ENCODE peak calls at places on chromosomes 12 and 14, in six cellular contexts. Y is HAP-1, F is tibial nerve, S is pancreas, V is aorta, R is HCT116. A is an unnamed sample. For H3K4me1, the result is how much of the 10 kb centered on the place peaks cover.

GRCh38 chr12:116217045-116217444 is 60.4 kb downstream of the MED13L start:
- DNase-seq in F (no peak), R (no peak), Y (no peak), V (no peak), S (no peak), A (no peak)

GRCh38 chr14:34251662-34252061 is 210.4 kb downstream of the SPTSSA start:
- DNase-seq in F (no peak), Y (no peak), V (no peak), R (no peak), S (no peak), A (no peak)

GRCh38 chr12:67052981-67053380 is 216.2 kb upstream of the CAND1 start:
- DNase-seq in Y (no peak), V (no peak), F (no peak), S (no peak), R (no peak), A (no peak)

GRCh38 chr12:54601841-54602240 is 13.4 kb upstream of the PPP1R1A start:
- DNase-seq in S (no peak), V (no peak), Y (no peak), F (no peak), R (no peak), A (no peak)

GRCh38 chr14:62329427-62329826 is 567.2 kb downstream of the SNAPC1 start:
- DNase-seq in S (no peak), F (no peak), R (no peak), V (no peak), Y (no peak), A (no peak)

GRCh38 chr14:53331247-53331646 is 178.1 kb upstream of the DDHD1 start:
- DNase-seq in S (no peak), R (no peak), V (no peak), Y (no peak), F (no peak), A (no peak)

GRCh38 chr12:7989827-7990491 is 42.6 kb upstream of the FOXJ2 start:
- DNase-seq in S (no peak), R (no peak), V (no peak), Y (no peak), F (peak), A (peak)

GRCh38 chr12:113106361-113106760 is 29.2 kb downstream of the RASAL1 start:
- DNase-seq in V (no peak), S (no peak), Y (no peak), R (no peak), F (no peak), A (no peak)

GRCh38 chr14:32984531-32984930 is 45.9 kb downstream of the NPAS3 start:
- DNase-seq in Y (no peak), F (no peak), V (no peak), R (no peak), S (no peak), A (no peak)

GRCh38 chr12:77943466-77943865 is 112.8 kb downstream of the NAV3 start:
- DNase-seq in S (no peak), V (no peak), R (peak), Y (no peak), F (no peak), A (no peak)

GRCh38 chr14:33755358-33755757 is 195.5 kb downstream of the EGLN3 start:
- DNase-seq in R (no peak), Y (peak), V (no peak), S (no peak), F (no peak), A (no peak)

GRCh38 chr14:29548948-29549370 is 378.7 kb downstream of the PRKD1 start:
- DNase-seq in Y (peak), F (peak), S (peak), V (no peak), R (peak), A (no peak)

GRCh38 chr12:57224973-57225679 is 4.4 kb upstream of the SHMT2 start:
- DNase-seq in S (peak), V (no peak), R (no peak), Y (no peak), F (no peak), A (no peak)

GRCh38 chr14:101557811-101558738 is 3.2 kb upstream of the DIO3 start:
- DNase-seq in F (peak), S (peak), V (no peak), Y (no peak), R (no peak), A (no peak)

GRCh38 chr12:53940448-53941014 is 1.9 kb downstream of the HOXC13 start:
- DNase-seq in S (no peak), V (no peak), F (no peak), Y (no peak), R (no peak), A (no peak)

GRCh38 chr14:29042546-29042945 is 276.0 kb downstream of the FOXG1 start:
- DNase-seq in S (no peak), Y (no peak), F (no peak), R (no peak), V (no peak), A (no peak)

GRCh38 chr12:64968989-64969819 is 144.8 kb downstream of the TBC1D30 start:
- DNase-seq in V (no peak), S (no peak), Y (no peak), F (no peak), R (peak), A (no peak)

GRCh38 chr12:76618031-76618430 is 58.5 kb upstream of the OSBPL8 start:
- DNase-seq in F (no peak), V (no peak), Y (no peak), S (no peak), R (no peak), A (no peak)

GRCh38 chr14:49923442-49923841 is 30.6 kb downstream of the ARF6 start:
- DNase-seq in S (no peak), V (no peak), Y (no peak), F (no peak), R (no peak), A (no peak)

GRCh38 chr12:68521848-68522502 is 88.7 kb upstream of the RAP1B start:
- DNase-seq in Y (no peak), F (no peak), R (no peak), S (no peak), V (no peak), A (no peak)

GRCh38 chr14:90381999-90382451 is 14.8 kb upstream of the CALM1 start:
- DNase-seq in S (peak), V (no peak), F (peak), R (no peak), Y (no peak), A (no peak)

GRCh38 chr12:122878780-122879612 is 16.9 kb downstream of the VPS37B start:
- DNase-seq in V (peak), Y (no peak), S (no peak), F (no peak), R (no peak), A (no peak)

GRCh38 chr12:132169376-132169775 is 25.1 kb downstream of the NOC4L start:
- DNase-seq in V (no peak), R (no peak), F (no peak), Y (no peak), S (no peak), A (no peak)

GRCh38 chr14:59739794-59740193 is 130.8 kb downstream of the RTN1 start:
- DNase-seq in V (no peak), F (peak), Y (no peak), R (no peak), S (no peak), A (no peak)

GRCh38 chr12:1914116-1914911 is 4.1 kb downstream of the CACNA2D4 start:
- DNase-seq in S (peak), R (no peak), F (peak), V (peak), Y (no peak), A (no peak)

GRCh38 chr14:58796636-58797429 is 159.1 kb downstream of the DACT1 start:
- DNase-seq in Y (no peak), S (no peak), V (no peak), R (no peak), F (no peak), A (no peak)

GRCh38 chr12:116599285-116600122 is 40.3 kb downstream of the MAP1LC3B2 start:
- DNase-seq in V (peak), S (peak), Y (peak), F (peak), R (peak), A (peak)

GRCh38 chr12:77122236-77122635 is 56.9 kb upstream of the E2F7 start:
- DNase-seq in F (no peak), S (no peak), Y (no peak), R (peak), V (no peak), A (no peak)

GRCh38 chr12:53067074-53067992 is 11.9 kb downstream of the SPRYD3 start:
- DNase-seq in R (no peak), V (peak), S (no peak), Y (no peak), F (no peak), A (no peak)

GRCh38 chr14:54642121-54642520 is 75.2 kb downstream of the SAMD4A start:
- DNase-seq in Y (no peak), R (no peak), F (no peak), V (no peak), S (no peak), A (no peak)

GRCh38 chr12:30694412-30694955 is 1.2 kb downstream of the IPO8 start:
- DNase-seq in V (no peak), R (no peak), S (no peak), Y (no peak), F (no peak), A (no peak)

GRCh38 chr12:132761911-132762583 is 415 bp upstream of the ANKLE2 start:
- DNase-seq in R (peak), Y (peak), V (peak), F (peak), S (peak), A (peak)

GRCh38 chr12:13635709-13636108 is 345.7 kb downstream of the GRIN2B start:
- DNase-seq in S (no peak), V (no peak), Y (no peak), R (no peak), F (no peak), A (no peak)

GRCh38 chr12:6934110-6934509 is 6.4 kb downstream of the ATN1 start:
- DNase-seq in Y (no peak), F (no peak), V (no peak), R (no peak), S (no peak), A (no peak)

DNA sequence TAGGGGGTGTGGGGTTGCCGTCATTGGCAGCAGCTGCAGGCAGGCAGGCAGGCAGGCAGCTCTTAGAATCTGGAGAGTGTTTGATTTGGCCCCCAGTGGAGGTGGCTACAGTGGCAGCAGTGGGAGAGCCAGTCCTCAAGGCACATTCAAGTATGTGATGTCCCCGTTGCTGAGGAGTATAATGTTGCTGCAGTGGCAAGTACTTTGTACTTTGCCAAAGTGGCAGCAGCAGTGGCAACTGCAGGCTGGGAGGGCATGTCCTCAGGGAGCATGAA is 147.1 kb downstream of the PAPOLA start:
- DNase-seq in F (no peak), S (no peak), V (no peak), R (no peak), Y (no peak), A (no peak)
- H3K4me1 ChIP-seq in F (under half), S (under half), V (under half), R (under half), Y (under half), A (under half)

GRCh38 chr14:99579077-99579836 is 24.8 kb downstream of the CCDC85C start:
- DNase-seq in R (no peak), F (no peak), V (no peak), Y (no peak), S (peak), A (no peak)
- H3K4me1 ChIP-seq in R (half or more), F (under half), V (under half), Y (under half), S (under half), A (under half)

DNA sequence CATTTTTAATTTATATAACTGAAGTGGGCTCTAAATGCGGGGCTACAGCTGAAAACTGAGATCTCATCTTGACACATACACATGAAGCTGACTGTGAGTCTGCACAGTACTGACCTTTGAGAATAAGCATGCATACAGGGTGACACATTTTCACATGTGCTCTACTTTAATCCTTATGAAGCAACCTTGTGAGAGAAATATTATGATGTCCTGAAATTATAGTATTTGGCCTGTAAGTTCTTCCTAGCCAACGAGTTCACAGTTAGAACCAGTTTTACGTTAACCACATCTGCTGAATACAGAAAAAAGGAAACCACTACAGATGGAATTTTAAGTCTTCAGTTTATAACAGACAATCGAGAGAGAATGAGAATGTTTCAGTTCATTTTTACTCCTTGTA is 70.3 kb downstream of the SPPL3 start:
- DNase-seq in V (no peak), S (no peak), Y (no peak), R (no peak), F (no peak), A (no peak)
- H3K4me1 ChIP-seq in V (under half), S (under half), Y (under half), R (under half), F (under half), A (under half)

DNA sequence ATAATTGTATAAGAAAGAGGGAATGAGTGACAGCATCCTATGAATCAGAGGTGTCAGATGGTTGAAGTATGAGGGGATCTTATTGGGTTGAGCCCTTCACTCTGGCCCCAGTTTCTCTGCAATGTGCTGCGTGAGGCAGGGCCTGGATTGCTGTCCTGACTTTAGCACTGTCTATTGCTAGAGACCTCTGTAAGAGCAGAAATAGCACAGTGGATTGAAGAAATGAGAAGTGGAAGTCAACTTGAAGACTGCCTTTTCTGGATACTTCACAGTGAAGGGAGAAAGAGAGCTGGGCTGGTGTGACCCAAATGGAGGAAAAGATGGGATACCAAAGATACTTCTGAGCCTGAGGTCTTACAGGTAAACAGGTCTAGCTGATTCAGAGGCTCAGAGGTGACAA is 5.8 kb downstream of the ASCL4 start:
- DNase-seq in Y (no peak), V (no peak), S (no peak), F (no peak), R (no peak), A (no peak)
- H3K4me1 ChIP-seq in Y (under half), V (under half), S (under half), F (under half), R (under half), A (under half)

A was measured in CD8-positive, alpha-beta T cell.